ENCODE peak calls at places on chromosomes 2 and 18, in seven cellular contexts. V is GM12878; F is CD8-positive, alpha-beta T cell; K is A549; T is ovary; L is OCI-LY7; I is upper lobe of right lung. M is an unnamed sample. For H3K4me1, the result is how much of the 10 kb centered on the place peaks cover.

GRCh38 chr2:221444106-221444505 is 128.0 kb downstream of the EPHA4 start:
- DNase-seq in T (no peak), F (no peak), V (no peak), I (no peak), L (no peak), K (no peak), M (no peak)

GRCh38 chr2:114543106-114543806 is 100.8 kb downstream of the DPP10 start:
- DNase-seq in F (no peak), V (no peak), L (no peak), K (peak), I (no peak), T (peak), M (no peak)

GRCh38 chr2:102159295-102159694 is 16.7 kb downstream of the IL1R1 start:
- DNase-seq in L (no peak), K (no peak), T (no peak), I (no peak), V (no peak), F (no peak), M (no peak)

GRCh38 chr18:61286867-61287266 is 46.4 kb upstream of the CDH20 start:
- DNase-seq in I (no peak), K (no peak), V (no peak), T (no peak), L (no peak), F (no peak), M (no peak)

GRCh38 chr18:46622999-46623398 is 34.0 kb downstream of the LOXHD1 start:
- DNase-seq in I (no peak), K (peak), T (no peak), V (peak), F (no peak), L (peak), M (no peak)

GRCh38 chr2:37318401-37318800 is 6.2 kb downstream of the PRKD3 start:
- DNase-seq in T (no peak), L (peak), I (no peak), F (no peak), K (no peak), V (peak), M (no peak)

GRCh38 chr2:60555066-60555793 is 1.8 kb upstream of the BCL11A start:
- DNase-seq in T (no peak), V (no peak), L (peak), I (peak), K (peak), F (peak), M (no peak)

GRCh38 chr18:50218432-50219197 is 23.7 kb upstream of the MYO5B start:
- DNase-seq in L (peak), I (no peak), V (peak), K (peak), T (no peak), F (peak), M (no peak)

GRCh38 chr2:241443486-241444223 is 64.7 kb downstream of the STK25 start:
- DNase-seq in F (peak), L (peak), V (peak), K (no peak), T (no peak), I (no peak), M (no peak)

GRCh38 chr2:23092831-23093230 is 292.1 kb upstream of the KLHL29 start:
- DNase-seq in I (no peak), L (peak), V (no peak), K (no peak), F (no peak), T (no peak), M (no peak)

GRCh38 chr2:216773072-216773471 is 77.7 kb upstream of the IGFBP5 start:
- DNase-seq in V (no peak), I (no peak), L (no peak), F (no peak), K (no peak), T (no peak), M (peak)

GRCh38 chr2:118763797-118764196 is 83.7 kb downstream of the EN1 start:
- DNase-seq in L (no peak), V (no peak), T (no peak), K (peak), I (no peak), F (no peak), M (no peak)

DNA sequence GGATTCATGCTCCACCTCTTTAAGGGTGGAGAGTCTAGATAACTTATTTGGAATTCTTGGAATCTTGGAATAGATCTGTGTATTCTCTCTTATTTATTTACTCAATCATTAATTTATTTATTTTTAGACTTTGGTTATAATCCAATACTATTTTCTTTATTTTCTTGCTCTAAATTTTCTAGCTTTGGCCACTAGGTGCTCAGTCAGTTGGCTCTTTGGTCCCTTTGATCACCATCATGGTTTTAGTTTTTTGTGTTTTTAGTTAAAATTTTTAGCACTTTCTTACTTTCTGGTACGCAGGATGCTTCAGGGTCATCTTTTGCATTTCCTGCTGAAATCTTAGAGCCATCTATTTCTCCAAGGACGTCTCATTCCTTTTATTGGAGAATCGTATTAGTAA is 5.2 kb upstream of the PLEK start:
- DNase-seq in V (no peak), I (no peak), F (no peak), K (no peak), L (no peak), T (no peak), M (no peak)
- H3K4me1 ChIP-seq in V (under half), I (under half), F (under half), K (under half), L (under half), T (under half), M (under half)

GRCh38 chr2:48479923-48480322 is 50.0 kb upstream of the STON1 start:
- DNase-seq in F (no peak), T (no peak), V (no peak), K (no peak), I (no peak), L (no peak), M (no peak)
- H3K4me1 ChIP-seq in F (under half), T (under half), V (under half), K (under half), I (under half), L (under half), M (under half)

GRCh38 chr2:173953047-173953424 is 12.1 kb downstream of the SP3 start:
- DNase-seq in I (no peak), F (no peak), T (no peak), K (no peak), L (no peak), V (no peak), M (no peak)
- H3K4me1 ChIP-seq in I (half or more), F (half or more), T (under half), K (under half), L (under half), V (under half), M (under half)

DNA sequence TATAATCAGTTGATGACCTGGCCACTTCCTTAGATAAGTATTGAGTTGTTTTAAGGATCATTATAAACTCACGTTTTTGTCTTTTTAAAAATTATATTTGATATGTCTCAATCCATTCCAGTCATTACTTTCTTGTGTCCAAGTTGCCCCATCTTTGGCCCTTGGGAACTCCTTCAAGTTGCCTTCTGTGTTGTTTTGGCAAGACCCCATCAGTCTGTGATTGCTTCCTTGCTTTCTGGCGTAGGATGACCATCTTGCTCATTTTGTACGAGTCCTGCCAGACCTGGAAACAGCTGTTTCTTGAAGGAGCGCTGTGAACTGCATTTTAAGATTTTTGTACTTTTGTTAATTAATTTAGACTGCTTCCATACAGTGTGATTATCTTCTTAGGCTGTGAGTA is 68.9 kb upstream of the ITM2C start:
- DNase-seq in V (no peak), K (no peak), I (no peak), L (no peak), F (no peak), T (peak), M (no peak)
- H3K4me1 ChIP-seq in V (under half), K (under half), I (under half), L (under half), F (under half), T (under half), M (under half)

GRCh38 chr2:159077869-159078268 is 109.4 kb downstream of the TANC1 start:
- DNase-seq in F (no peak), V (no peak), I (no peak), L (no peak), K (no peak), T (no peak), M (no peak)

GRCh38 chr2:159074605-159075004 is 106.2 kb downstream of the TANC1 start:
- DNase-seq in I (no peak), T (no peak), F (no peak), L (no peak), K (no peak), V (no peak), M (no peak)

GRCh38 chr2:159073256-159073655 is 104.8 kb downstream of the TANC1 start:
- DNase-seq in I (no peak), K (no peak), T (no peak), V (no peak), L (no peak), F (no peak), M (no peak)

GRCh38 chr2:159076233-159076632 is 107.8 kb downstream of the TANC1 start:
- DNase-seq in V (no peak), L (no peak), T (peak), F (no peak), I (no peak), K (no peak), M (no peak)

GRCh38 chr2:159075726-159076125 is 107.3 kb downstream of the TANC1 start:
- DNase-seq in T (no peak), F (no peak), K (no peak), V (no peak), I (no peak), L (no peak), M (no peak)
- H3K4me1 ChIP-seq in T (under half), F (under half), K (under half), V (under half), I (under half), L (under half), M (under half)

GRCh38 chr2:223228871-223229270 is 176.9 kb downstream of the KCNE4 start:
- DNase-seq in I (no peak), V (no peak), K (no peak), T (no peak), L (no peak), F (no peak), M (no peak)

GRCh38 chr2:223222397-223222796 is 170.4 kb downstream of the KCNE4 start:
- DNase-seq in K (peak), V (no peak), I (no peak), F (no peak), L (no peak), T (no peak), M (no peak)

GRCh38 chr2:223221120-223221859 is 169.3 kb downstream of the KCNE4 start:
- DNase-seq in F (no peak), I (no peak), K (no peak), L (no peak), T (no peak), V (no peak), M (no peak)

GRCh38 chr2:223230352-223230751 is 178.4 kb downstream of the KCNE4 start:
- DNase-seq in K (no peak), L (no peak), I (no peak), F (no peak), T (no peak), V (no peak), M (no peak)

DNA sequence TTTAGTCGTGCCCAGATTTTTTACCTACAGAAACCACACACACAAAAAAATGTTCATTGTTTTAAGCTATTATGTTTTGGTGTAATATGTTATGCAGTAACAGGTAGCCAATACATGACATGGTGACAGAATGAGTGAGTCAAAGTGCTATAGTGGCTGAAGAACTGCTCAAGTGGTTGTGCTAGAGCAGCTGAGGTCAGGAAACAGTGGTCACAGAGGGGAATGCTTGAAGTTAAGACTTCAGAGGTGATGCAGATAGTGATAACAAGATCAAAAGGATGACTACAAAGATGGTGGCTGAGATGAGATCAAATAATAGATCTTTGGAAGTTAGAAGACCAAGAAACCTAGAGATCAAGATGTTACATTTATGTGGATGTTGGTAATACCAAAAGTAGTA is 174.3 kb downstream of the KCNE4 start:
- DNase-seq in F (no peak), T (no peak), I (no peak), L (no peak), K (no peak), V (no peak), M (no peak)
- H3K4me1 ChIP-seq in F (under half), T (under half), I (under half), L (under half), K (under half), V (under half), M (under half)

M was measured in ascending aorta.